ENCODE peak calls at places on chromosomes 11 and 22, in eight cellular contexts. K is GM20000, X is WTC11, B is lower lobe of right lung, C is fibroblast of villous mesenchyme, N is BJ, Q is astrocyte of the spinal cord, I is GM23338. P is an unnamed sample.

GRCh38 chr11:111521132-111521531 is 6.6 kb downstream of the HOATZ start:
- DNase-seq in K (no peak), X (no peak), B (no peak), C (no peak), N (no peak), Q (peak; percentile 45), I (no peak), P (no peak)

GRCh38 chr11:1078191-1078601 is 3.5 kb downstream of the MUC2 start:
- DNase-seq in K (no peak), X (peak; percentile 11), B (peak; percentile 39), C (no peak), N (no peak), Q (no peak), I (no peak), P (no peak)

GRCh38 chr11:33525789-33526188 is 174.8 kb downstream of the C11orf91 start:
- DNase-seq in K (no peak), X (peak; percentile 30), B (no peak), C (no peak), N (no peak), Q (no peak), I (peak; percentile 57), P (no peak)

GRCh38 chr22:38795569-38795968 is 1.6 kb upstream of the DNAL4 start:
- DNase-seq in K (no peak), X (no peak), B (no peak), C (no peak), N (no peak), Q (no peak), I (no peak), P (no peak)

GRCh38 chr22:49972163-49973017 is 11.8 kb downstream of the PIM3 start:
- DNase-seq in K (no peak), X (peak; percentile 30), B (peak; percentile 63), C (no peak), N (no peak), Q (no peak), I (no peak), P (no peak)

GRCh38 chr11:46977940-46978595 is 41.5 kb downstream of the CSTPP1 start:
- DNase-seq in K (no peak), X (no peak), B (no peak), C (peak; percentile 42), N (no peak), Q (peak; percentile 23), I (no peak), P (no peak)

GRCh38 chr22:24521791-24522245 is 26.7 kb downstream of the UPB1 start:
- DNase-seq in K (peak; percentile 58), X (peak; percentile 61), B (peak; percentile 76), C (peak; percentile 48), N (no peak), Q (peak; percentile 64), I (peak; percentile 91), P (no peak)

GRCh38 chr11:28107331-28107725 is 628 bp downstream of the KIF18A start:
- DNase-seq in K (no peak), X (no peak), B (no peak), C (no peak), N (no peak), Q (no peak), I (peak; percentile 23), P (no peak)

GRCh38 chr11:70326365-70326803 is 55.9 kb downstream of the PPFIA1 start:
- DNase-seq in K (no peak), X (no peak), B (no peak), C (peak; percentile 95), N (peak; percentile 37), Q (no peak), I (no peak), P (no peak)

GRCh38 chr22:45818130-45819085 is 146.8 kb downstream of the ATXN10 start:
- DNase-seq in K (no peak), X (no peak), B (no peak), C (no peak), N (no peak), Q (peak; percentile 38), I (peak; percentile 35), P (peak; percentile 79)

GRCh38 chr22:49833340-49834007 is 5.8 kb upstream of the BRD1 start:
- DNase-seq in K (no peak), X (no peak), B (peak; percentile 50), C (no peak), N (no peak), Q (no peak), I (no peak), P (no peak)

GRCh38 chr22:40385041-40385782 is 14.8 kb downstream of the SGSM3 start:
- DNase-seq in K (peak; percentile 71), X (no peak), B (no peak), C (no peak), N (no peak), Q (no peak), I (no peak), P (no peak)

GRCh38 chr22:42296381-42296853 is 26.0 kb upstream of the TCF20 start:
- DNase-seq in K (no peak), X (peak; percentile 54), B (no peak), C (no peak), N (no peak), Q (no peak), I (peak; percentile 66), P (no peak)

GRCh38 chr22:34308101-34308500 is 387.8 kb upstream of the LARGE1 start:
- DNase-seq in K (no peak), X (no peak), B (no peak), C (no peak), N (no peak), Q (no peak), I (no peak), P (peak; percentile 39)

GRCh38 chr11:130381317-130381716 is 47.1 kb downstream of the ADAMTS8 start:
- DNase-seq in K (no peak), X (no peak), B (no peak), C (no peak), N (no peak), Q (no peak), I (no peak), P (no peak)

GRCh38 chr22:47802446-47802845 is 1040.0 kb downstream of the TBC1D22A start:
- DNase-seq in K (no peak), X (no peak), B (no peak), C (no peak), N (no peak), Q (no peak), I (no peak), P (no peak)

DNA sequence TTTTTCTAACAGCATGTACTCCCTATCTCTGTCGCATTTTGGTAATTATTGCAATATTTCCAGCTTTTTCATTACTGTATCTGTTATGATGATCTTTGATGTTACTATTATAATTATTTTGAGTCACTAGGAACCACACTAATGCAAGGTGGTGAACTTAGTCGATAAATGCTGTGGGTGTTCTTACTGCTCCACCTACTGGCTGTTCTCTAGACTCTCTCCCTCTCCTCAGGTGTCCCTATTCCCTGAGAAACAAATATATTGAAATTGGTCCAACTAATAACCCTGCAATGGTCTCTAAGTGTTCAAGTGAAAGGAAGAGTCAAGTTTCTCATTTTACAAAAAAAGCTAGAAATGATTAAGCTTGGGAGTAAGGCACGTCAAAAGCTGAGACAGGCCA is 10.5 kb downstream of the ARL14EP start:
- DNase-seq in K (no peak), X (no peak), B (no peak), C (peak; percentile 14), N (no peak), Q (no peak), I (peak; percentile 55), P (no peak)
- TF ChIP-seq CTCF in K (no peak), X (no peak), B (peak; percentile 31), C (peak; percentile 53), N (peak; percentile 48), Q (peak; percentile 62), I (peak; percentile 84), P (peak; percentile 42)

DNA sequence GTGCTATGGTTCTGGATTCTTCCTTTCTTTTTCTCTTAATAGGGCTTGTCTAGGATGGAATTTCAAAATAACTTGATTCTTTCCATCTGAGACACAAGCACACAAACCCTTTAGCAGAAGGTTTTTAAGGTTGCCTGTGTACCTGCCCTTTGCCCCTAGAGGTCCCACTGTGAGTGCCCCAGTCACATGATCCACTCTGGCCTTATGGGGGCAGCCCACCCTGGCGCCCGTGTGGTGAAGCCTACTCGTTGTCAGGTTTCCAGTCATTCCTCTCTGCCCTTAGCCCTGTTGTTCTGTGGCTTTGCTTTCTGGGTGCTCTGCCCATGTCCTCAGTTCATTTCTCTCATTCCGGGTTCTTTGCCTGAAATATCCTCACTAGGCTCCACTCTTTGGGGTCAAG is 51.8 kb downstream of the ZNRF3 start:
- DNase-seq in K (no peak), X (no peak), B (no peak), C (no peak), N (no peak), Q (no peak), I (no peak), P (no peak)
- TF ChIP-seq CTCF in K (no peak), X (no peak), B (no peak), C (no peak), N (no peak), Q (no peak), I (no peak), P (no peak)

DNA sequence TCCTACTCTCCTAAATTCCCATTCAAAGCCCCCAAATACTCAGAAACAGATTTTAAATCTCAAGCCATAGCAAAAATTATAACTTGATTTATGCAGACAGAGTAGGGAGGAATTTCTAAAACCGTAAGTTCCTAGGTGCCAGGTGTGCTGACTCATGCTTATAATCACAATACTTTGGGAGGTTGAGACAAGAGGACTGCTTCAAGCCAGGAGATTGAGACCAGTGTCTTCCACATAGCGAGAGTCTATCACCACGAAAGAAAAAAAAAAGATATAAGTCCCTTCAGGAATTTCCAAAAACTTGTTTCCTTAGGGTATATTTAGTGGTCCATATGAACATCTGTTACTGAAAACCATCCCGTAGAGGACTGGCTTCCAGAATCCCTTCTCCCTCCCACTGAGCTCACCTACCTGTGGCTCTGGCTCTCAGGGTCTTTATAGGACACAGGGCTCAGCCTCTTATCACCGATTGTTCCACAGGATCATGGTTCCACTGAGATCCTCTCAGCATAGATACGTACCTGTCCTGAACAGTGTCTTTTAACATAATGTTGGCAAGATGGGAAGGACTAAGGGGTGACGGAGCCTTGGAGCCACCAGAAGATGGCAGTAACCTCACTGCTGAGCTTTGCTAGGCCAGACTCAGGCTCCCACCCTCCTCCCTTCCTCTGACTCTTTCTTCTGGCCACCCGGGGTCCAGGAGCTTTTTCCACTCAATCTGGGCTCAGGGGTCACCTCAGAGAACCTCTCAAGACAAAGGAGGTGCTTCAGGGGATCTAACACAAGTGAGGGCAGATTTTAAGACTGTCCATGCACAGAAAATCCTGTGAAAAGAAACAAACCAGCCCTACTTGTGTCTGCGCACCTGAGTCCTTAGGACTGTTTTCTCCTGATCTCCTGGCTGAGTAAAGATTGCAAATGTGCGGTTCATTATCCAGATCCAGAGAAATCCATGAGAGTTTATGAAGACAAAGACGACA is 117.5 kb upstream of the TOP3B start:
- DNase-seq in K (no peak), X (peak; percentile 41), B (no peak), C (peak; percentile 9), N (no peak), Q (no peak), I (peak; percentile 50), P (peak; percentile 81)
- TF ChIP-seq CTCF in K (no peak), X (no peak), B (no peak), C (peak; percentile 31), N (peak; percentile 41), Q (peak; percentile 63), I (peak; percentile 57), P (no peak)

DNA sequence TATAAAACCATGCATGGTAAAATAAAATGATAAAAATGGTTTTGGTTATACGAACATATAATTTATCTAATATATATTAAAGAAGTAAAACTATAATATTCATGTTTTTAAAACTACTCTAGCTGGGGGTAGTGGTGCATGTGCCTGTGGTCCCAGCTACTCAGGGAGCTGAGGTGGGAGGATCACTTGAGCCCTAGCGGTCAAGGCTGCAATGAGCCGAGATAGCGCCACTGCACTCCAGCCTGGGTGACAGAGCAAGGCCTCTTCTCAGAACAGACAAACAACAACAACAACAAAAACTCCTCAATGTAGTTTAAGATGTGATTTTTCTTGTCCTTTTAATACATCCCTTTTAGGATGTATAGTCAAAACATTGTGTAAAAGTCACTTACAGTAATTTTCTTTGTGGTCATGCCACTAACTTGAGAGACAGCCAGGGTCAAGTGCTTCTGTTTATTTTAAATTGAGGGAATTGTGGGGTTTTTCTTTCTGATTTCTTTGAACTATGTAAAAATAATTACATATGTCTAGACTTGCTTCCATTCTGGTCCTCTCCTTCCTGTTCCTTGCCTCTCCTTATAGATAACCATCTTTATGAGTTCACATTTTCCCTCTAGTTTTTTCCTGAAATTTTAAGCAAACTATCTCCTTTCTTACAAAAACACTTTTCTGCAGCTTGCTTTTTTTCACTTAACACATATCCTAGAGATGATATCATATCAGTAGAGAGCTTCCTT is 9.2 kb downstream of the OR2AT4 start:
- DNase-seq in K (no peak), X (no peak), B (no peak), C (no peak), N (no peak), Q (no peak), I (peak; percentile 7), P (no peak)
- TF ChIP-seq CTCF in K (no peak), X (no peak), B (no peak), C (no peak), N (no peak), Q (no peak), I (peak; percentile 16), P (no peak)